ENCODE peak calls at places on chromosomes 4 and X, in six cellular contexts. O is EL; T is dorsolateral prefrontal cortex; W is transverse colon; Q is foreskin fibroblast; I is stimulated activated CD8-positive, alpha-beta memory T cell treated with anti-CD3 and anti-CD28 coated beads, Interleukin-4, amount 100 ng/mL, for 1 hour. M is an unnamed sample.

GRCh38 chr4:124710253-124710849 is 2.2 kb downstream of the ANKRD50 start:
- DNase-seq in O (peak), T (no peak), W (no peak), Q (peak), I (no peak), M (no peak)

GRCh38 chr4:10207116-10207515 is 90.5 kb upstream of the WDR1 start:
- DNase-seq in O (no peak), T (no peak), W (no peak), Q (no peak), I (no peak), M (no peak)

GRCh38 chrX:8738588-8739189 is 6.8 kb upstream of the ANOS1 start:
- DNase-seq in O (peak), T (no peak), W (peak), Q (peak), I (peak), M (peak)

GRCh38 chr4:54898941-54899340 is 226.5 kb downstream of the KDR start:
- DNase-seq in O (peak), T (no peak), W (no peak), Q (no peak), I (no peak), M (no peak)

GRCh38 chr4:129179276-129179675 is 83.3 kb downstream of the C4orf33 start:
- DNase-seq in O (no peak), T (no peak), W (no peak), Q (no peak), I (no peak), M (no peak)

GRCh38 chrX:50448565-50448964 is 22.1 kb downstream of the DGKK start:
- DNase-seq in O (peak), T (no peak), W (peak), Q (no peak), I (no peak), M (no peak)

GRCh38 chr4:138035781-138036258 is 206.3 kb downstream of the SLC7A11 start:
- DNase-seq in O (peak), T (no peak), W (no peak), Q (peak), I (no peak), M (no peak)

GRCh38 chr4:122842392-122842791 is 15.8 kb downstream of the FGF2 start:
- DNase-seq in O (no peak), T (no peak), W (no peak), Q (no peak), I (no peak), M (no peak)

GRCh38 chr4:105840426-105841174 is 54.7 kb upstream of the NPNT start:
- DNase-seq in O (no peak), T (no peak), W (no peak), Q (no peak), I (no peak), M (no peak)